ENCODE peak calls at places on chromosomes 4 and X, in six cellular contexts. A, M, L, S, I and Y are unnamed samples.
A peak's percentile ranks its signal among the peaks of the same experiment; 100 is the strongest.

GRCh38 chr4:14155803-14156202 is 528.3 kb upstream of the BOD1L1 start:
- DNase-seq in A (no peak), M (no peak), L (no peak), S (no peak), I (no peak), Y (no peak)

GRCh38 chr4:52015366-52015765 is 4.8 kb downstream of the LRRC66 start:
- DNase-seq in A (no peak), M (peak; percentile 11), L (no peak), S (no peak), I (peak; percentile 58), Y (no peak)

GRCh38 chr4:77052352-77052751 is 23.4 kb downstream of the CCNI start:
- DNase-seq in A (no peak), M (peak; percentile 48), L (peak; percentile 47), S (peak; percentile 64), I (peak; percentile 35), Y (no peak)

GRCh38 chrX:13307041-13307440 is 12.8 kb downstream of the ATXN3L start:
- DNase-seq in A (no peak), M (no peak), L (no peak), S (no peak), I (no peak), Y (no peak)

GRCh38 chrX:75781618-75782017 is 3.4 kb downstream of the MAGEE2 start:
- DNase-seq in A (no peak), M (no peak), L (no peak), S (no peak), I (no peak), Y (no peak)

GRCh38 chrX:23008431-23009099 is 8.8 kb downstream of the DDX53 start:
- DNase-seq in A (no peak), M (peak; percentile 2), L (no peak), S (no peak), I (peak; percentile 1), Y (no peak)

GRCh38 chrX:15334561-15334960 is 762 bp downstream of the PIGA start:
- DNase-seq in A (no peak), M (peak; percentile 32), L (peak; percentile 6), S (no peak), I (no peak), Y (no peak)

GRCh38 chr4:18536420-18536819 is 514.9 kb upstream of the LCORL start:
- DNase-seq in A (no peak), M (no peak), L (no peak), S (no peak), I (peak; percentile 31), Y (no peak)

GRCh38 chr4:144734522-144734921 is 88.6 kb downstream of the HHIP start:
- DNase-seq in A (no peak), M (no peak), L (no peak), S (no peak), I (no peak), Y (no peak)

GRCh38 chrX:19798423-19798822 is 89.0 kb downstream of the SH3KBP1 start:
- DNase-seq in A (no peak), M (no peak), L (no peak), S (no peak), I (no peak), Y (no peak)

GRCh38 chr4:74311696-74312313 is 3.5 kb downstream of the EPGN start:
- DNase-seq in A (no peak), M (peak; percentile 64), L (no peak), S (no peak), I (peak; percentile 46), Y (no peak)

GRCh38 chr4:88822034-88822433 is 124.4 kb upstream of the NAP1L5 start:
- DNase-seq in A (no peak), M (no peak), L (no peak), S (no peak), I (no peak), Y (no peak)
- H3K4me3 ChIP-seq in A (peak overlapping the region; percentile 51), M (peak overlapping the region; percentile 43), L (peak overlapping the region; percentile 39), S (peak overlapping the region; percentile 44), I (peak overlapping the region; percentile 76), Y (peak overlapping the region; percentile 78)

GRCh38 chrX:105263171-105263570 is 42.7 kb upstream of the TEX13A start:
- DNase-seq in A (no peak), M (no peak), L (no peak), S (no peak), I (no peak), Y (no peak)

GRCh38 chrX:105260291-105261043 is 40.0 kb upstream of the TEX13A start:
- DNase-seq in A (no peak), M (no peak), L (no peak), S (no peak), I (no peak), Y (no peak)
- TF ChIP-seq CTCF in A (no peak), M (no peak), L (no peak), S (no peak), I (no peak), Y (no peak)

DNA sequence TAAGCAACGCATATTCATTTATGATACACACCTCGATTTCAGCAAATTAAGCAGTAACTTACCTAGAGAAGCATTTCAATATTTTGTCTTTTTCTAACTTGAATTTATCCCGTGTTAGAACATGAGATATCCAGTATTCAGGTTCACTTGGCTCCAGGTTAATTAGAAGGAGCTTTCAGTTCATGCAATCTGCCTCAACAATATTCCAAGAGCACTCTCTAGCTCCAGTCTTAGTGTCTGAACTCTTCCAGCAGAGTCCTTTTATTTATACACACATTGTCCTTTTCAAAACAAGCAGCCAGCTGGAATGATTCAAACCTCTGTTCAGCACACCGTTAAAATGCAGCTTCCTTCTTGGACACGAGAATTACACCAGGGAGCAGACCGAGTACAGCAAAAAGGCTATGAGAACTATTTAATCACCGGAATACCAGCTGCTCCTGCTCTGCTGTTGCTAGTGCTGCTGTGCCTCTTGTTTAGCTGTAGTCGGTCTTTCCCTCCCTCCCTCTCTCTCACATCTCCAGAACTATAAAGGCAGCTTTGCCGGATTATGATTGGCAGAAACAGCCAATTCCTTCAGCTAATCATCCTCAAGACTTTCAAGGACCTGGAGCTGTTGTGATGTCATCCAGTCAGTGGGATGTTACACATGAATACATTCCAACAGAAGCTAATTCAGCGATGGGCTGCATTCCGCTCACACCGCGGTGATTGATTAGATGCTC is at the start of gene NDST4:
- DNase-seq in A (no peak), M (peak; percentile 13), L (no peak), S (no peak), I (no peak), Y (no peak)
- H3K4me1 ChIP-seq in A (no peaks in the 10 kb centered on the region), M (peaks cover 9% of the 10 kb centered on the region), L (no peaks in the 10 kb centered on the region), S (peaks cover 6% of the 10 kb centered on the region), I (no peaks in the 10 kb centered on the region), Y (no peaks in the 10 kb centered on the region)

GRCh38 chrX:6965729-6966128 is 181.8 kb upstream of the STS start:
- DNase-seq in A (no peak), M (no peak), L (no peak), S (no peak), I (no peak), Y (no peak)

DNA sequence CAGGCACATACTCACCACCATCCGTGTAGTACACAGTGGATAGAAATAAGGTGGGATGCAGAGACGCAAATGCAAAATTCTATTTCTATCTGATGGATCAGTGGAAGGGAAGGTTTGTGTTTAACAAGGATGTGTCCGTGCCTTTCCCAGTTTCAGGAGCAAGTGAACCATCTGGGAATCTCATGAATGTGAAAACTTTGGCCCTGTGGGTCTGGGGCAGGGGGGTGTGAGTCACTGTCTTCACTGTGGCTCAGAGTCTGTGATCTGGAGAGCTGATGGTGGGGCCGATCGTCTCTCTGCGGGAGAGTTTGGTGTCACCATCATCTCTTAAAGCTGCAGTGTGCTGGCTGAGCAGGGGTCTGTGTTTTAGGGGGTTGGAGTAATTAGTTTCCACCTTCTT is 179.3 kb upstream of the STS start:
- DNase-seq in A (no peak), M (no peak), L (no peak), S (no peak), I (no peak), Y (no peak)
- H3K4me3 ChIP-seq in A (no peak overlapping the region), M (no peak overlapping the region), L (no peak overlapping the region), S (no peak overlapping the region), I (no peak overlapping the region), Y (no peak overlapping the region)

GRCh38 chr4:148239406-148239805 is 202.8 kb downstream of the NR3C2 start:
- DNase-seq in A (no peak), M (no peak), L (no peak), S (no peak), I (no peak), Y (no peak)

GRCh38 chr4:148235809-148236208 is 206.4 kb downstream of the NR3C2 start:
- DNase-seq in A (no peak), M (no peak), L (no peak), S (no peak), I (no peak), Y (no peak)

GRCh38 chr4:148240241-148240640 is 202.0 kb downstream of the NR3C2 start:
- DNase-seq in A (no peak), M (no peak), L (no peak), S (no peak), I (no peak), Y (no peak)

GRCh38 chr4:148238086-148238485 is 204.1 kb downstream of the NR3C2 start:
- DNase-seq in A (no peak), M (no peak), L (no peak), S (no peak), I (no peak), Y (no peak)

GRCh38 chr4:148238797-148239196 is 203.4 kb downstream of the NR3C2 start:
- DNase-seq in A (no peak), M (no peak), L (no peak), S (no peak), I (no peak), Y (no peak)
- TF ChIP-seq CTCF in A (no peak), M (no peak), L (no peak), S (no peak), I (no peak), Y (no peak)

GRCh38 chr4:102868782-102869568 is at the start of gene CISD2:
- DNase-seq in A (peak; percentile 91), M (peak; percentile 92), L (peak; percentile 91), S (peak; percentile 93), I (peak; percentile 78), Y (peak; percentile 46)
- H3K4me1 ChIP-seq in A (peaks cover 2% of the 10 kb centered on the region), M (peaks cover 26% of the 10 kb centered on the region), L (peaks cover 8% of the 10 kb centered on the region), S (peaks cover 28% of the 10 kb centered on the region), I (peaks cover 49% of the 10 kb centered on the region), Y (peaks cover 14% of the 10 kb centered on the region)

GRCh38 chrX:107272431-107272921 is 66.1 kb downstream of the DNAAF6 start:
- DNase-seq in A (no peak), M (peak; percentile 3), L (peak; percentile 11), S (no peak), I (no peak), Y (no peak)
- H3K4me3 ChIP-seq in A (no peak overlapping the region), M (no peak overlapping the region), L (peak overlapping the region; percentile 15), S (no peak overlapping the region), I (peak overlapping the region; percentile 7), Y (no peak overlapping the region)

GRCh38 chr4:83083925-83084475 is 30.5 kb downstream of the PLAC8 start:
- DNase-seq in A (no peak), M (no peak), L (peak; percentile 17), S (no peak), I (no peak), Y (no peak)
- TF ChIP-seq CTCF in A (no peak), M (no peak), L (no peak), S (no peak), I (no peak), Y (no peak)